ENCODE peak calls at places on chromosomes 5 and 9, in six cellular contexts. H, T, R, Z, S and O are unnamed samples.

GRCh38 chr9:126702501-126703329 is 89.0 kb downstream of the LMX1B start:
- DNase-seq in T (no peak), H (peak; percentile 48), R (no peak), S (peak; percentile 31), Z (no peak), O (no peak)

GRCh38 chr9:86281577-86282076 is 711 bp downstream of the ISCA1 start:
- DNase-seq in S (no peak), T (no peak), H (no peak), Z (no peak), R (no peak), O (no peak)

GRCh38 chr5:19229210-19229835 is 758.7 kb downstream of the CDH18 start:
- DNase-seq in H (no peak), Z (no peak), T (no peak), R (no peak), S (no peak), O (no peak)

GRCh38 chr5:124162782-124163532 is 583.5 kb downstream of the ZNF608 start:
- DNase-seq in Z (peak; percentile 26), S (peak; percentile 26), R (no peak), T (peak; percentile 46), H (no peak), O (no peak)

GRCh38 chr9:101034222-101034621 is 5.7 kb downstream of the PLPPR1 start:
- DNase-seq in H (no peak), T (no peak), Z (no peak), S (no peak), R (no peak), O (no peak)

GRCh38 chr5:173582198-173583092 is 34.0 kb downstream of the BOD1 start:
- DNase-seq in R (no peak), Z (no peak), H (no peak), S (no peak), T (no peak), O (no peak)

GRCh38 chr9:75084081-75084672 is 3.8 kb downstream of the NMRK1 start:
- DNase-seq in R (no peak), H (no peak), Z (no peak), T (no peak), S (no peak), O (no peak)

GRCh38 chr9:111914749-111915424 is 18.3 kb downstream of the UGCG start:
- DNase-seq in T (no peak), Z (peak; percentile 61), S (no peak), H (no peak), R (no peak), O (no peak)

GRCh38 chr9:136629001-136629878 is 33.5 kb upstream of the EGFL7 start:
- DNase-seq in T (no peak), Z (no peak), S (peak; percentile 19), H (no peak), R (no peak), O (no peak)

GRCh38 chr5:133198511-133198910 is 146.7 kb downstream of the HSPA4 start:
- DNase-seq in H (no peak), S (no peak), T (no peak), Z (no peak), R (no peak), O (no peak)

GRCh38 chr9:128916204-128916603 is 4.6 kb upstream of the PHYHD1 start:
- DNase-seq in R (no peak), T (no peak), S (peak; percentile 54), H (no peak), Z (peak; percentile 27), O (peak; percentile 84)

GRCh38 chr5:172659909-172660628 is 19.0 kb downstream of the NEURL1B start:
- DNase-seq in H (no peak), Z (peak; percentile 77), S (peak; percentile 93), T (peak; percentile 81), R (no peak), O (peak; percentile 88)

GRCh38 chr5:159695741-159696294 is 220.5 kb upstream of the ADRA1B start:
- DNase-seq in T (no peak), R (no peak), Z (no peak), S (no peak), H (no peak), O (no peak)

GRCh38 chr9:89433826-89434225 is 64.1 kb downstream of the SEMA4D start:
- DNase-seq in S (no peak), T (no peak), H (no peak), Z (no peak), R (no peak), O (peak; percentile 48)